ENCODE peak calls at places on chromosome 22, in eight cellular contexts. One of them, this sample, is unnamed. For H3K4me1, the result is how much of the 10 kb centered on the place peaks cover.

GRCh38 chr22:46047841-46048595 is 71.1 kb upstream of the WNT7B start:
- DNase-seq in K562: no peak
- DNase-seq in GM23338: no peak
- DNase-seq in endothelial cell of umbilical vein: no peak
- DNase-seq in stomach: peak
- DNase-seq in upper lobe of left lung: peak
- DNase-seq in HCT116: no peak
- DNase-seq in H1: no peak
- DNase-seq in this sample: peak

GRCh38 chr22:43948836-43949235 is 6.4 kb upstream of the SAMM50 start:
- DNase-seq in GM23338: no peak
- DNase-seq in upper lobe of left lung: no peak
- DNase-seq in K562: no peak
- DNase-seq in HCT116: no peak
- DNase-seq in endothelial cell of umbilical vein: no peak
- DNase-seq in stomach: no peak
- DNase-seq in H1: no peak
- DNase-seq in this sample: no peak

GRCh38 chr22:17706451-17706900 is 67.8 kb downstream of the BID start:
- DNase-seq in endothelial cell of umbilical vein: peak
- DNase-seq in upper lobe of left lung: peak
- DNase-seq in HCT116: peak
- DNase-seq in K562: no peak
- DNase-seq in stomach: peak
- DNase-seq in H1: no peak
- DNase-seq in GM23338: peak
- DNase-seq in this sample: peak

GRCh38 chr22:34588893-34589545 is 476.9 kb upstream of the ISX start:
- DNase-seq in GM23338: peak
- DNase-seq in K562: no peak
- DNase-seq in HCT116: no peak
- DNase-seq in stomach: no peak
- DNase-seq in endothelial cell of umbilical vein: no peak
- DNase-seq in H1: no peak
- DNase-seq in upper lobe of left lung: no peak
- DNase-seq in this sample: no peak

GRCh38 chr22:46008836-46009596 is 32.1 kb upstream of the WNT7B start:
- DNase-seq in GM23338: no peak
- DNase-seq in stomach: no peak
- DNase-seq in HCT116: no peak
- DNase-seq in endothelial cell of umbilical vein: no peak
- DNase-seq in H1: no peak
- DNase-seq in upper lobe of left lung: no peak
- DNase-seq in K562: no peak
- DNase-seq in this sample: peak

GRCh38 chr22:38285015-38285414 is 12.2 kb upstream of the TMEM184B start:
- DNase-seq in upper lobe of left lung: no peak
- DNase-seq in HCT116: no peak
- DNase-seq in endothelial cell of umbilical vein: no peak
- DNase-seq in stomach: no peak
- DNase-seq in H1: no peak
- DNase-seq in K562: peak
- DNase-seq in GM23338: no peak
- DNase-seq in this sample: no peak

GRCh38 chr22:43273902-43274484 is 69.2 kb downstream of the SCUBE1 start:
- DNase-seq in GM23338: peak
- DNase-seq in stomach: peak
- DNase-seq in K562: peak
- DNase-seq in endothelial cell of umbilical vein: peak
- DNase-seq in HCT116: peak
- DNase-seq in upper lobe of left lung: peak
- DNase-seq in H1: peak
- DNase-seq in this sample: no peak

GRCh38 chr22:28629420-28630184 is 50.0 kb downstream of the TTC28 start:
- DNase-seq in stomach: no peak
- DNase-seq in endothelial cell of umbilical vein: no peak
- DNase-seq in GM23338: peak
- DNase-seq in K562: no peak
- DNase-seq in HCT116: peak
- DNase-seq in upper lobe of left lung: no peak
- DNase-seq in H1: no peak
- DNase-seq in this sample: no peak

GRCh38 chr22:26990503-26991189 is 333.3 kb downstream of the MIAT start:
- DNase-seq in H1: no peak
- DNase-seq in HCT116: no peak
- DNase-seq in K562: no peak
- DNase-seq in upper lobe of left lung: no peak
- DNase-seq in stomach: no peak
- DNase-seq in GM23338: no peak
- DNase-seq in endothelial cell of umbilical vein: no peak
- DNase-seq in this sample: no peak

GRCh38 chr22:22934543-22935055 is 47.0 kb downstream of the IGLL5 start:
- DNase-seq in H1: no peak
- DNase-seq in K562: peak
- DNase-seq in HCT116: no peak
- DNase-seq in endothelial cell of umbilical vein: no peak
- DNase-seq in stomach: no peak
- DNase-seq in upper lobe of left lung: no peak
- DNase-seq in GM23338: no peak
- DNase-seq in this sample: no peak
- H3K4me1 ChIP-seq in H1: under half
- H3K4me1 ChIP-seq in K562: under half
- H3K4me1 ChIP-seq in HCT116: under half
- H3K4me1 ChIP-seq in endothelial cell of umbilical vein: under half
- H3K4me1 ChIP-seq in stomach: under half
- H3K4me1 ChIP-seq in upper lobe of left lung: under half
- H3K4me1 ChIP-seq in GM23338: under half
- H3K4me1 ChIP-seq in this sample: under half

DNA sequence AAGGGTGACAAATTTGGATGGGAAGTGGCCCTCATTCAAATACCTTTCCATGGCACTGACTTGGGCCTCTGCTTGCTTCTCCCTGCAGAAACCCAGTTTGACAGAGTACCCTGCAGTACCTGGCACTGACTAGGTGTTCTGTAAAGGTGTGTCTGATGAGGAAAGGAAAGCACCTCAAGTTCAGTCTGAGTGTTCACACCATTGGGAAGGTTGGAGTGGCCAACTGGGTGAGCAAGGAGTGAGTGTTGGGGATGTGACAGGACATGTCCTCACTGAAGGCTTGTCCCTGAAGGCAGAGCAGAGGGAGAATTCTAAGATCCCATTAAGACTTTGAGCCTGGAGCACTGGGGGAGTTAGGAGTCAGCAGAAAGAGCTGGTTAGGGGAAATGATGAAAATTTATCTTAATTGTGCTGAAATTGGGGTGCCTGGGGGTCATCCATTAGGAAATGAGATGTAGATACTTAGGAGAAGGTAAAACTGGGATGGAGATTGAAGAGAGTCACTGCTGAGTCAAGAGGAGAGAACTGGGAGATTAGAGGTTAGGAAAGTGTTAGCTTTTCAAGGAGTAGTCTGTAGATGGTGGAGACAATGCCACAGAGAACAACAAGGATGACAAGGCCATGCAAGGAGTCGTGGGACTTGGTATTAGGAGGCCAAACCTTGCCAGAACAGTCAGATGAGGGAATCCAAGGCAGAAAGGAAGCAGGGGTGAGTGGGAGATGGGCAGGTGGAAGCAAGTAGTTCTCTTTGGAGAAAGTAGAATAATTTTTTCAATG is 6.1 kb downstream of the SREBF2 start:
- DNase-seq in endothelial cell of umbilical vein: no peak
- DNase-seq in upper lobe of left lung: no peak
- DNase-seq in stomach: no peak
- DNase-seq in H1: no peak
- DNase-seq in GM23338: no peak
- DNase-seq in HCT116: no peak
- DNase-seq in K562: no peak
- DNase-seq in this sample: no peak
- H3K27ac ChIP-seq in endothelial cell of umbilical vein: no peak
- H3K27ac ChIP-seq in upper lobe of left lung: peak
- H3K27ac ChIP-seq in stomach: peak
- H3K27ac ChIP-seq in H1: no peak
- H3K27ac ChIP-seq in GM23338: peak
- H3K27ac ChIP-seq in HCT116: no peak
- H3K27ac ChIP-seq in K562: no peak
- H3K27ac ChIP-seq in this sample: no peak

GRCh38 chr22:31566484-31566883 is 70.1 kb downstream of the SFI1 start:
- DNase-seq in stomach: no peak
- DNase-seq in endothelial cell of umbilical vein: no peak
- DNase-seq in GM23338: no peak
- DNase-seq in upper lobe of left lung: no peak
- DNase-seq in H1: no peak
- DNase-seq in K562: no peak
- DNase-seq in HCT116: no peak
- DNase-seq in this sample: no peak

GRCh38 chr22:31561970-31562369 is 65.6 kb downstream of the SFI1 start:
- DNase-seq in stomach: no peak
- DNase-seq in HCT116: no peak
- DNase-seq in upper lobe of left lung: no peak
- DNase-seq in H1: no peak
- DNase-seq in K562: no peak
- DNase-seq in GM23338: no peak
- DNase-seq in endothelial cell of umbilical vein: no peak
- DNase-seq in this sample: no peak

GRCh38 chr22:31556627-31557203 is 60.4 kb downstream of the SFI1 start:
- DNase-seq in HCT116: peak
- DNase-seq in stomach: no peak
- DNase-seq in endothelial cell of umbilical vein: peak
- DNase-seq in H1: no peak
- DNase-seq in upper lobe of left lung: no peak
- DNase-seq in K562: peak
- DNase-seq in GM23338: peak
- DNase-seq in this sample: no peak

GRCh38 chr22:31567196-31567595 is 70.9 kb downstream of the SFI1 start:
- DNase-seq in GM23338: no peak
- DNase-seq in endothelial cell of umbilical vein: no peak
- DNase-seq in HCT116: no peak
- DNase-seq in H1: no peak
- DNase-seq in K562: no peak
- DNase-seq in upper lobe of left lung: no peak
- DNase-seq in stomach: no peak
- DNase-seq in this sample: no peak

GRCh38 chr22:31561238-31561887 is 65.0 kb downstream of the SFI1 start:
- DNase-seq in GM23338: peak
- DNase-seq in upper lobe of left lung: peak
- DNase-seq in H1: peak
- DNase-seq in stomach: peak
- DNase-seq in HCT116: peak
- DNase-seq in endothelial cell of umbilical vein: peak
- DNase-seq in K562: peak
- DNase-seq in this sample: peak
- TF ChIP-seq POLR2AphosphoS5 in GM23338: no peak
- TF ChIP-seq POLR2AphosphoS5 in upper lobe of left lung: no peak
- TF ChIP-seq POLR2AphosphoS5 in H1: no peak
- TF ChIP-seq POLR2AphosphoS5 in stomach: peak
- TF ChIP-seq POLR2AphosphoS5 in HCT116: no peak
- TF ChIP-seq POLR2AphosphoS5 in endothelial cell of umbilical vein: no peak
- TF ChIP-seq POLR2AphosphoS5 in K562: no peak
- TF ChIP-seq POLR2AphosphoS5 in this sample: peak

DNA sequence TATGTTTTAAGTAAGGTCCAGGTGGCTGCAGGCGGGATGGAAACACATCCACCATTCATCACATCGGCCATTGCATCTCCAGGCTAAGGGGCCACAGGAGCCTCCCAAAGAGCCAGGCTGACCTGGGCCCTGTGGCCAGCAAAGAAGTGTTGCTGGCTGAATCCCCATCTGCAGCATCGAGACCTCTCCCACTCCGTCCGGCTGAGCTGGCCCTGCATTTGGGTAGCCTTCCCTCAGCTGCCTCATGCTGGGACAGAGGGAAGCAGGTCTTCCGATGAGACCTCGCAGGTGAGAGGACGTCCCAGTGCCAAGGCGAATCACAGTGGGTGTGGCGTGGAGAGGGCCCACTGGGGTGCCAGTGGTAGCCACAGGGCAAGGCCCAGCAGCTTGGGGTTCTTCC is 24.5 kb downstream of the RSPH14 start:
- DNase-seq in H1: no peak
- DNase-seq in K562: peak
- DNase-seq in endothelial cell of umbilical vein: no peak
- DNase-seq in HCT116: no peak
- DNase-seq in upper lobe of left lung: no peak
- DNase-seq in GM23338: no peak
- DNase-seq in stomach: no peak
- DNase-seq in this sample: no peak
- H3K4me1 ChIP-seq in H1: under half
- H3K4me1 ChIP-seq in K562: under half
- H3K4me1 ChIP-seq in endothelial cell of umbilical vein: under half
- H3K4me1 ChIP-seq in HCT116: under half
- H3K4me1 ChIP-seq in upper lobe of left lung: under half
- H3K4me1 ChIP-seq in GM23338: under half
- H3K4me1 ChIP-seq in stomach: under half
- H3K4me1 ChIP-seq in this sample: under half

GRCh38 chr22:39325392-39325932 is 6.0 kb upstream of the RPL3 start:
- DNase-seq in H1: no peak
- DNase-seq in stomach: no peak
- DNase-seq in GM23338: no peak
- DNase-seq in K562: no peak
- DNase-seq in endothelial cell of umbilical vein: no peak
- DNase-seq in HCT116: no peak
- DNase-seq in upper lobe of left lung: no peak
- DNase-seq in this sample: no peak

GRCh38 chr22:39332441-39333064 is 13.1 kb upstream of the RPL3 start:
- DNase-seq in upper lobe of left lung: no peak
- DNase-seq in K562: no peak
- DNase-seq in GM23338: no peak
- DNase-seq in H1: no peak
- DNase-seq in HCT116: no peak
- DNase-seq in stomach: peak
- DNase-seq in endothelial cell of umbilical vein: peak
- DNase-seq in this sample: no peak

GRCh38 chr22:39327995-39328754 is 8.8 kb upstream of the RPL3 start:
- DNase-seq in HCT116: no peak
- DNase-seq in endothelial cell of umbilical vein: no peak
- DNase-seq in stomach: no peak
- DNase-seq in upper lobe of left lung: no peak
- DNase-seq in H1: no peak
- DNase-seq in K562: no peak
- DNase-seq in GM23338: no peak
- DNase-seq in this sample: peak
- H3K27ac ChIP-seq in HCT116: no peak
- H3K27ac ChIP-seq in endothelial cell of umbilical vein: no peak
- H3K27ac ChIP-seq in stomach: no peak
- H3K27ac ChIP-seq in upper lobe of left lung: no peak
- H3K27ac ChIP-seq in H1: no peak
- H3K27ac ChIP-seq in K562: no peak
- H3K27ac ChIP-seq in GM23338: no peak
- H3K27ac ChIP-seq in this sample: no peak